ENCODE peak calls at places on chromosomes 12 and 14, in seven cellular contexts. One of them, this sample, is unnamed.

GRCh38 chr12:6952121-6952859 is 1.1 kb downstream of the PTPN6 start:
- DNase-seq in HCT116: no peak
- DNase-seq in HepG2: no peak
- DNase-seq in SK-N-SH: peak
- DNase-seq in H1: no peak
- DNase-seq in K562: no peak
- DNase-seq in GM12878: no peak
- DNase-seq in this sample: no peak

GRCh38 chr12:22856120-22856699 is 231.2 kb downstream of the ETNK1 start:
- DNase-seq in GM12878: no peak
- DNase-seq in HepG2: peak
- DNase-seq in SK-N-SH: peak
- DNase-seq in HCT116: peak
- DNase-seq in K562: peak
- DNase-seq in H1: no peak
- DNase-seq in this sample: peak

GRCh38 chr14:74915426-74915825 is 7.6 kb downstream of the RPS6KL1 start:
- DNase-seq in K562: no peak
- DNase-seq in H1: no peak
- DNase-seq in HCT116: no peak
- DNase-seq in HepG2: no peak
- DNase-seq in GM12878: no peak
- DNase-seq in SK-N-SH: no peak
- DNase-seq in this sample: no peak

GRCh38 chr12:77723308-77723707 is 107.4 kb upstream of the NAV3 start:
- DNase-seq in SK-N-SH: no peak
- DNase-seq in HepG2: no peak
- DNase-seq in K562: no peak
- DNase-seq in GM12878: no peak
- DNase-seq in HCT116: no peak
- DNase-seq in H1: no peak
- DNase-seq in this sample: no peak

GRCh38 chr12:62840806-62841205 is 94.1 kb downstream of the PPM1H start:
- DNase-seq in H1: no peak
- DNase-seq in HCT116: no peak
- DNase-seq in K562: no peak
- DNase-seq in SK-N-SH: no peak
- DNase-seq in GM12878: no peak
- DNase-seq in HepG2: no peak
- DNase-seq in this sample: no peak

GRCh38 chr12:119877639-119877948 is 474 bp upstream of the CIT start:
- DNase-seq in K562: no peak
- DNase-seq in HepG2: no peak
- DNase-seq in H1: no peak
- DNase-seq in GM12878: no peak
- DNase-seq in SK-N-SH: no peak
- DNase-seq in HCT116: no peak
- DNase-seq in this sample: no peak

GRCh38 chr12:109656681-109657262 is 56.9 kb upstream of the FAM222A start:
- DNase-seq in K562: no peak
- DNase-seq in SK-N-SH: peak
- DNase-seq in HCT116: no peak
- DNase-seq in GM12878: no peak
- DNase-seq in H1: no peak
- DNase-seq in HepG2: no peak
- DNase-seq in this sample: no peak

GRCh38 chr12:121579981-121580868 is 598 bp downstream of the KDM2B start:
- DNase-seq in HepG2: peak
- DNase-seq in HCT116: no peak
- DNase-seq in SK-N-SH: peak
- DNase-seq in H1: peak
- DNase-seq in GM12878: no peak
- DNase-seq in K562: peak
- DNase-seq in this sample: peak

GRCh38 chr12:8034802-8035201 is 2.3 kb downstream of the FOXJ2 start:
- DNase-seq in HepG2: no peak
- DNase-seq in HCT116: no peak
- DNase-seq in GM12878: no peak
- DNase-seq in H1: no peak
- DNase-seq in K562: peak
- DNase-seq in SK-N-SH: no peak
- DNase-seq in this sample: no peak

DNA sequence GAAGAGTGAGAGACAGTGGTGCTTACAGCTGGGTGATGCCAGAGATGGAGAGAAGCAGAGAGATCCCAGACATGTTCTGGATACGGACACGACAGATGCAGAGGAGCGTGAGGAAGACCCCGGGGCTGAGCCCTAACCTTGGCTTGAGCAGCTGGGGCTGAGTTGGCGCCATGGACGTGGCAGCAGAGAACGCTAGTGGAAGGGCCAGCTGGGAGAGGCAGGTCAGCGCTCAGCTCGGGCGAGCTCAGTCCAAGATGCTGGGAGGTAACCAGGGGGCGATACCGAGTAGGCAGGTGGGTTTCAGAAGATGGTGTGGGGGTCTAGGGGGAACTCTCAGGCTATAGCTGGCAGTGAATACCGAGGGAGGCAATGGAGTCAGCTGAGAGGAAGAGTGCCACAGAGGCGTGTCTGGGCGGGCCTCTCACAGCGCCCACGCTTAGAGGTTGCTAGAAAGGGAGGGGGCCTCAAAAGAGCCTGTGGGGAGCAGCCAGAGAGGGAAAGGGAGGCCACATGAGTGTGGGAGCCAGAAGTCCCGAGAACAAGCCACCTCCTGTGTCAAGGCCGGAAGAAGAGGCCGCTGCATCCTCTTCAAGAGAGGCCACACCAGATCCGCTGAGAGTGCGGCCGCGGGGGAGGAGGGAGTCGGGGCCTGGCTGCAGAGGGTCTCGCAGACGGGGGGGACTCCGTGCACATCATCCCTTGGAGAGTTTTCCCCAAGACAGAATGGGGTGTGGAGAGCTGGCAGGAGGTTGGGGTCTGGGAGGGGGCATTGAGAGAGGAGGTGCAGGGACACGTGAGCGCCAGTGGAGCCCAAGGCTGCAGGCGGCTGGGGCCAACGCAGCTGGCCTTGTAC is 57.0 kb upstream of the DIO3 start:
- DNase-seq in H1: no peak
- DNase-seq in K562: no peak
- DNase-seq in HCT116: no peak
- DNase-seq in SK-N-SH: no peak
- DNase-seq in GM12878: no peak
- DNase-seq in HepG2: no peak
- DNase-seq in this sample: no peak
- TF ChIP-seq JUND in H1: no peak
- TF ChIP-seq JUND in K562: no peak
- TF ChIP-seq JUND in HCT116: no peak
- TF ChIP-seq JUND in SK-N-SH: no peak
- TF ChIP-seq JUND in GM12878: no peak
- TF ChIP-seq JUND in HepG2: no peak
- TF ChIP-seq JUND in this sample: no peak

DNA sequence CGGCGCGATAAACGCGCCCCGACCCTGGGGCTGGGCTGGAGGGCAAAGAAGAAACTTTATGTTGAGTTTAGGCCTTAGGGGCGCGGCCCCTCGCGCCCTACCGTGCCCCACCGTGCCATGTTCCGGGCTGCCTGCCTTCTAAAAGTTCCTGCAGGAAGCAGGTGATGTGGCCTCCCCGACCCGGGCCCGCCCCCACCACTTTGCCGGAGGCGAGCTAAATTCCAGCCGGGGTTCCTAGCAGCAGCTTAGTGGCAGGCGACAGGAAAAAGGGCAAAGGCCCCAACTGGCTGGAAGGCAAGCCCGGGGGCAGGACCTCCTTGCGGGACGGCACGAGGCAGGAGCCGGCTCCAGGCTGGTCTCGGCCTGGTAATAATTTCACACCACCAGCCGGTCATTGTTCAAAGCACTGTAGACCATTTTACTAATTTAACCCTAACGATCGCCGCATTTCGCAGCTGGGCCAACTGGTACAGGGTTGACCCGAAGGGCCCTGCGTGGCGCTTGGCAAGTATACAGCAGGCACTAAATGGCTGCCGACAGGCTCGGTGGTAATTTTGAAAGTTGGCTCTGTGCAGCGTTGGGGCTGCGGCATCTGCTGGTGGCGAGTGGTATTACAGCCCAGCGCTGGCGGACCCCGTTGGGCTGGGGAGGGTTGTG is 895 bp upstream of the CCDC88C start:
- DNase-seq in HepG2: peak
- DNase-seq in SK-N-SH: peak
- DNase-seq in K562: peak
- DNase-seq in HCT116: peak
- DNase-seq in GM12878: no peak
- DNase-seq in H1: peak
- DNase-seq in this sample: peak
- TF ChIP-seq JUND in HepG2: no peak
- TF ChIP-seq JUND in SK-N-SH: no peak
- TF ChIP-seq JUND in K562: no peak
- TF ChIP-seq JUND in HCT116: no peak
- TF ChIP-seq JUND in GM12878: no peak
- TF ChIP-seq JUND in H1: no peak
- TF ChIP-seq JUND in this sample: no peak

DNA sequence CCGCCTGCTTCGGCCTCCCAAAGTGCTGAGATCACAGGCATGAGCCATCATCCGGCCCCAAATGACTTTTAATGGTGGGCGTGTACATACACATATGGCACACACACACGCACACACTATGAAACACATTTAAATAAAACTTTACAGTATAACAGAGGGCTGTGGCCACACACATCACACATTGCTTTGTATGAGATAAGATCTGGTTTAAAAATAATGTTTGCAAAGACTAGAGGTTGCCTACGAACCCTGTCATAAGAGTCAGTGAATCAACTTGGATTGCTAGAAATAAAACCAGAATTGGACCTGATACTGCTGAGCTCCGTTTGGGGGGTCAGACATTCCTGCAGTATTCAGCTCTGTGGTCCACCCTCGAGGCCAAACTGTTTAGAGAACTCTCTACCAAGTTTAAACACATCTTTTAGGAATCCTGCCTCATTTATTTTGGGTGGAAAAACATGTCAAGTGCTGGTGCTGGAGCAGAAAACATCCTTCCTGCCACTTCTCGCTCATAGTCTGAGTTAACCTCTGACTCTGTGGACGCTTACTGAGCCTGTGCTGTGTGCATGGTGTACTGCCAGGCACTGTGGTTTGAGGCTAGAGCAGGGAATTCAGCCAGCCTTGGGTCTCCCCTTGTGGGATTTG is 47.8 kb upstream of the EML1 start:
- DNase-seq in H1: no peak
- DNase-seq in HCT116: no peak
- DNase-seq in HepG2: no peak
- DNase-seq in SK-N-SH: no peak
- DNase-seq in K562: no peak
- DNase-seq in GM12878: no peak
- DNase-seq in this sample: no peak
- TF ChIP-seq JUND in H1: no peak
- TF ChIP-seq JUND in HCT116: no peak
- TF ChIP-seq JUND in HepG2: no peak
- TF ChIP-seq JUND in SK-N-SH: no peak
- TF ChIP-seq JUND in K562: no peak
- TF ChIP-seq JUND in GM12878: no peak
- TF ChIP-seq JUND in this sample: no peak

DNA sequence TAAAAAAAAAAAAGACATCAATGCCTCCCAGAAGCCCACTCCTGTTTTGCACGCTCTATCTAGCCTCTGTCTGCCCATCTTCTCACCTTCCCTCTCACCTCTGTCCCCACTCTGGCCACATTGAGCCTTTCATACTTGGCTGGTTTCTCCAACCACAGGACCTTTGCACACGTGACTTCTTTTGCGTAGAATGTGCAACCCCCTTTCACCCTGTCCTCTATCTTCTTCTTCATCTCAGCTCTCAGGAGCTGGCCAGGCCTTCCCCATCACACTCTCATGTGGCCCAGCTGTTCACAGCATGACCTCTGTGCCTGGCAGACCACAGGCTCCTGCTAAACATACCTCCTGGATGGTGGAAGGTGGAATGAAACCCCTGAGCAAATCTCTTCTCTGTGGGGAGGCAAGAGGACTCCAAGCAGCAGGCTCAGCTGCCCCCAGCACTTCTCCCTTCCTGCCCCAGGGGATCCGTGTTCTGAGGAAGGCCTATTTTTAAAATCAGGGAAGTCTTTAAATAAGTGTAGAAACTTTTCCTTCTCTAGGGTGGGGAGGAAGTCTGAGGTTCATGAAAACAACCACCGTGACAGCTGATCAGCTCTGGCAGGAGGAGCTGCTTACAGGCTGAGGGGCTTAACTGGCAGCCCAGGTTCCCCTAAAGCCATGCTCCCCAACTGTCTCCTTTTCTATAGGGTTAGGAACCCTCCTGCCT is 11.6 kb downstream of the HVCN1 start:
- DNase-seq in HepG2: no peak
- DNase-seq in K562: no peak
- DNase-seq in GM12878: peak
- DNase-seq in SK-N-SH: no peak
- DNase-seq in HCT116: no peak
- DNase-seq in H1: no peak
- DNase-seq in this sample: no peak
- TF ChIP-seq JUND in HepG2: no peak
- TF ChIP-seq JUND in K562: no peak
- TF ChIP-seq JUND in GM12878: peak
- TF ChIP-seq JUND in SK-N-SH: no peak
- TF ChIP-seq JUND in HCT116: no peak
- TF ChIP-seq JUND in H1: no peak
- TF ChIP-seq JUND in this sample: no peak

GRCh38 chr14:82029038-82029437 is 495.4 kb upstream of the SEL1L start:
- DNase-seq in HCT116: no peak
- DNase-seq in GM12878: no peak
- DNase-seq in HepG2: no peak
- DNase-seq in SK-N-SH: no peak
- DNase-seq in K562: no peak
- DNase-seq in H1: no peak
- DNase-seq in this sample: no peak
- TF ChIP-seq JUND in HCT116: no peak
- TF ChIP-seq JUND in GM12878: no peak
- TF ChIP-seq JUND in HepG2: no peak
- TF ChIP-seq JUND in SK-N-SH: no peak
- TF ChIP-seq JUND in K562: no peak
- TF ChIP-seq JUND in H1: no peak
- TF ChIP-seq JUND in this sample: no peak

DNA sequence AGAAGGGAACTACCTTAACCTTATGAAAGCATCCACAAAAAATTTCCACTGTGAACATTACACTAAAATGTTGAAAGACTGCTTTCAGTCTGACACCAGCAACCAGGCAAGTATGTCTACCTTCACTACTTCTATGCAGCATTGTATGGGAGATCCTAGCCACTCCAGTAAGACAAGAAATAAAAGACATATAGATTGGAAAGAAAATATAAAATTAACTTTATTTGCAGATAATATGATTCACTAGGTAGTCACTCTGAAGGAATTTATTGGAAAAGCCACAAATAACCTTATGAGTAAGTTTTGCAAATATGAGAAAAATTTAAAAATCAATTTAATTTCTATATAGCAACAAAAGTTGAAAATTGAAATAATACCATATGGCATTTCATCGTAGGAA is 172.0 kb downstream of the RERGL start:
- DNase-seq in HepG2: no peak
- DNase-seq in GM12878: no peak
- DNase-seq in K562: no peak
- DNase-seq in H1: no peak
- DNase-seq in HCT116: no peak
- DNase-seq in SK-N-SH: no peak
- DNase-seq in this sample: no peak
- TF ChIP-seq JUND in HepG2: no peak
- TF ChIP-seq JUND in GM12878: no peak
- TF ChIP-seq JUND in K562: no peak
- TF ChIP-seq JUND in H1: no peak
- TF ChIP-seq JUND in HCT116: no peak
- TF ChIP-seq JUND in SK-N-SH: no peak
- TF ChIP-seq JUND in this sample: no peak